ENCODE peak calls at places on chromosomes 2 and 18, in six cellular contexts. One of them, this sample, is unnamed.

GRCh38 chr2:233976690-233977294 is 59.6 kb downstream of the TRPM8 start:
- DNase-seq in neuronal stem cell: peak
- DNase-seq in IMR-90: peak
- DNase-seq in H1: no peak
- DNase-seq in mesenchymal stem cell: peak
- DNase-seq in trophoblast cell: peak
- DNase-seq in this sample: no peak

GRCh38 chr18:55165399-55166125 is 206.3 kb upstream of the CCDC68 start:
- DNase-seq in neuronal stem cell: no peak
- DNase-seq in IMR-90: no peak
- DNase-seq in H1: no peak
- DNase-seq in mesenchymal stem cell: no peak
- DNase-seq in trophoblast cell: no peak
- DNase-seq in this sample: no peak

GRCh38 chr18:3667255-3668137 is 217.5 kb downstream of the TGIF1 start:
- DNase-seq in neuronal stem cell: no peak
- DNase-seq in IMR-90: no peak
- DNase-seq in H1: no peak
- DNase-seq in mesenchymal stem cell: no peak
- DNase-seq in trophoblast cell: no peak
- DNase-seq in this sample: no peak

GRCh38 chr18:69205925-69206324 is 194.8 kb upstream of the DOK6 start:
- DNase-seq in neuronal stem cell: no peak
- DNase-seq in IMR-90: peak
- DNase-seq in H1: no peak
- DNase-seq in mesenchymal stem cell: no peak
- DNase-seq in trophoblast cell: no peak
- DNase-seq in this sample: no peak

GRCh38 chr2:129492528-129492927 is 486.9 kb upstream of the RAB6C start:
- DNase-seq in neuronal stem cell: no peak
- DNase-seq in IMR-90: no peak
- DNase-seq in H1: no peak
- DNase-seq in mesenchymal stem cell: no peak
- DNase-seq in trophoblast cell: no peak
- DNase-seq in this sample: no peak

GRCh38 chr2:133591164-133591563 is 22.9 kb upstream of the NCKAP5 start:
- DNase-seq in neuronal stem cell: no peak
- DNase-seq in IMR-90: no peak
- DNase-seq in H1: no peak
- DNase-seq in mesenchymal stem cell: no peak
- DNase-seq in trophoblast cell: no peak
- DNase-seq in this sample: no peak

GRCh38 chr2:9497017-9497416 is 22.7 kb downstream of the IAH1 start:
- DNase-seq in neuronal stem cell: no peak
- DNase-seq in IMR-90: no peak
- DNase-seq in H1: no peak
- DNase-seq in mesenchymal stem cell: no peak
- DNase-seq in trophoblast cell: peak
- DNase-seq in this sample: no peak

GRCh38 chr2:181178823-181179412 is 198.5 kb downstream of the UBE2E3 start:
- DNase-seq in neuronal stem cell: no peak
- DNase-seq in IMR-90: no peak
- DNase-seq in H1: no peak
- DNase-seq in mesenchymal stem cell: no peak
- DNase-seq in trophoblast cell: peak
- DNase-seq in this sample: peak

GRCh38 chr18:41870817-41871216 is 84.2 kb upstream of the PIK3C3 start:
- DNase-seq in neuronal stem cell: no peak
- DNase-seq in IMR-90: peak
- DNase-seq in H1: no peak
- DNase-seq in mesenchymal stem cell: no peak
- DNase-seq in trophoblast cell: no peak
- DNase-seq in this sample: no peak

GRCh38 chr2:145411493-145411892 is 891.6 kb upstream of the ZEB2 start:
- DNase-seq in neuronal stem cell: no peak
- DNase-seq in IMR-90: no peak
- DNase-seq in H1: no peak
- DNase-seq in mesenchymal stem cell: no peak
- DNase-seq in trophoblast cell: no peak
- DNase-seq in this sample: no peak

GRCh38 chr2:141065042-141065441 is 1065.8 kb downstream of the LRP1B start:
- DNase-seq in neuronal stem cell: no peak
- DNase-seq in IMR-90: no peak
- DNase-seq in H1: no peak
- DNase-seq in mesenchymal stem cell: no peak
- DNase-seq in trophoblast cell: no peak
- DNase-seq in this sample: no peak

GRCh38 chr2:207239754-207240494 is 74.2 kb upstream of the KLF7 start:
- DNase-seq in neuronal stem cell: no peak
- DNase-seq in IMR-90: peak
- DNase-seq in H1: no peak
- DNase-seq in mesenchymal stem cell: peak
- DNase-seq in trophoblast cell: no peak
- DNase-seq in this sample: no peak

GRCh38 chr2:171553858-171554257 is 31.6 kb downstream of the CYBRD1 start:
- DNase-seq in neuronal stem cell: no peak
- DNase-seq in IMR-90: no peak
- DNase-seq in H1: no peak
- DNase-seq in mesenchymal stem cell: no peak
- DNase-seq in trophoblast cell: peak
- DNase-seq in this sample: peak

GRCh38 chr2:127769587-127769986 is 41.4 kb downstream of the WDR33 start:
- DNase-seq in neuronal stem cell: no peak
- DNase-seq in IMR-90: no peak
- DNase-seq in H1: no peak
- DNase-seq in mesenchymal stem cell: no peak
- DNase-seq in trophoblast cell: no peak
- DNase-seq in this sample: no peak

GRCh38 chr2:31813016-31813415 is 197.8 kb downstream of the MEMO1 start:
- DNase-seq in neuronal stem cell: no peak
- DNase-seq in IMR-90: no peak
- DNase-seq in H1: no peak
- DNase-seq in mesenchymal stem cell: no peak
- DNase-seq in trophoblast cell: no peak
- DNase-seq in this sample: no peak

DNA sequence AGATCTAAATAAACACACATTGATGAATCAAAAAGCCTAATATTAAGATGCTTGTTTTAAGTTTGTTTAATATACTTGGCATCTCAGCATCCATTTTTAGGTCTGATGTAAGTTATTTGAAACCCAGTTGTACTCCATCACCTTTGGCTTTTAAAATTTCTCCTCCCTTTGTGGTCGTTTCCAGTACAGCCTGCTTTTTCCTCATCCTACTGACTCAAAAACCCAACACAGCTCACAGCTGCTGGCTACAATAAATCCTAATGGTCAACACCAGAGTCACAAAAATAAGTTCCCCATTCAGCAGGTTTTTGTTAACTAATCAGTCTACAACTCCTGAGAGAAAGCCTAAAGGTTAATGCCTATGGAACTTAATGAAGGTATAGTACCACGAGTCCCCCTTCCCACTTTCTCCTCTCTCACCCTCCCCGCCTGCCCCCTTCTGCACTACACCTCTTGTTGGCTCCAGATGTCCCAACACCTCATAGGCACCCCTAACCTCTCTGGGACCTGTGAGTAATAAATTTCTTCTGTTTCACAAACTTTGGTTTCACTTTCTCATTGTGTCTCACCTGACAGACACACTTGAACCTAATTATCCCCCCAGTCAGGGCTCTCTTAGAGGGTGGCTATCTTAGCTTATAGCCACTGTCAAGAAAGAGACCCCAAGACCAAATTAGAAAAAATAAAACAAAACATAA is 148.6 kb downstream of the GALNT1 start:
- DNase-seq in neuronal stem cell: no peak
- DNase-seq in IMR-90: no peak
- DNase-seq in H1: no peak
- DNase-seq in mesenchymal stem cell: no peak
- DNase-seq in trophoblast cell: no peak
- DNase-seq in this sample: no peak
- H2AFZ ChIP-seq in neuronal stem cell: no peak
- H2AFZ ChIP-seq in IMR-90: no peak
- H2AFZ ChIP-seq in H1: no peak
- H2AFZ ChIP-seq in mesenchymal stem cell: no peak
- H2AFZ ChIP-seq in trophoblast cell: no peak
- H2AFZ ChIP-seq in this sample: no peak

GRCh38 chr2:15861172-15861822 is 79.1 kb upstream of the MYCN start:
- DNase-seq in neuronal stem cell: no peak
- DNase-seq in IMR-90: no peak
- DNase-seq in H1: no peak
- DNase-seq in mesenchymal stem cell: no peak
- DNase-seq in trophoblast cell: no peak
- DNase-seq in this sample: no peak
- H2BK120ac ChIP-seq in neuronal stem cell: no peak
- H2BK120ac ChIP-seq in IMR-90: no peak
- H2BK120ac ChIP-seq in H1: no peak
- H2BK120ac ChIP-seq in mesenchymal stem cell: no peak
- H2BK120ac ChIP-seq in trophoblast cell: no peak
- H2BK120ac ChIP-seq in this sample: no peak

DNA sequence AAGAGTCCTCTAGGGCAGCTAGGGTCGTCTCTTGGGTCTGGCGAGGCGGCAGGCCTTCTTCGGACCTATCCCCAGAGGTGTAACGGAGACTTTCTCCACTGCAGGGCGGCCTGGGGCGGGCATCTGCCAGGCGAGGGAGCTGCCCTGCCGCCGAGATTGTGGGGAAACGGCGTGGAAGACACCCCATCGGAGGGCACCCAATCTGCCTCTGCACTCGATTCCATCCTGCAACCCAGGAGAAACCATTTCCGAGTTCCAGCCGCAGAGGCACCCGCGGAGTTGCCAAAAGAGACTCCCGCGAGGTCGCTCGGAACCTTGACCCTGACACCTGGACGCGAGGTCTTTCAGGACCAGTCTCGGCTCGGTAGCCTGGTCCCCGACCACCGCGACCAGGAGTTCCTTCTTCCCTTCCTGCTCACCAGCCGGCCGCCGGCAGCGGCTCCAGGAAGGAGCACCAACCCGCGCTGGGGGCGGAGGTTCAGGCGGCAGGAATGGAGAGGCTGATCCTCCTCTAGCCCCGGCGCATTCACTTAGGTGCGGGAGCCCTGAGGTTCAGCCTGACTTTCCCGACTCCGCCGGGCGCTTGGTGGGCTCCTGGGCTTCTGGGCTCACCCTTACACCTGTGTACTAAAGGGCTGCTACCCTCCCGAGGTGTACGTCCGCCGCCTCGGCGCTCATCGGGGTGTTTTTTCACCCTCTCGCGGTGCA is 8.2 kb downstream of the SIX2 start:
- DNase-seq in neuronal stem cell: no peak
- DNase-seq in IMR-90: no peak
- DNase-seq in H1: no peak
- DNase-seq in mesenchymal stem cell: peak
- DNase-seq in trophoblast cell: no peak
- DNase-seq in this sample: peak
- H2AFZ ChIP-seq in neuronal stem cell: peak
- H2AFZ ChIP-seq in IMR-90: peak
- H2AFZ ChIP-seq in H1: peak
- H2AFZ ChIP-seq in mesenchymal stem cell: peak
- H2AFZ ChIP-seq in trophoblast cell: peak
- H2AFZ ChIP-seq in this sample: no peak

GRCh38 chr18:36469471-36469870 is 172.0 kb downstream of the FHOD3 start:
- DNase-seq in neuronal stem cell: no peak
- DNase-seq in IMR-90: no peak
- DNase-seq in H1: no peak
- DNase-seq in mesenchymal stem cell: no peak
- DNase-seq in trophoblast cell: peak
- DNase-seq in this sample: no peak
- H2BK120ac ChIP-seq in neuronal stem cell: no peak
- H2BK120ac ChIP-seq in IMR-90: no peak
- H2BK120ac ChIP-seq in H1: no peak
- H2BK120ac ChIP-seq in mesenchymal stem cell: no peak
- H2BK120ac ChIP-seq in trophoblast cell: no peak
- H2BK120ac ChIP-seq in this sample: no peak

GRCh38 chr2:72871880-72872279 is 15.3 kb upstream of the SPR start:
- DNase-seq in neuronal stem cell: no peak
- DNase-seq in IMR-90: no peak
- DNase-seq in H1: no peak
- DNase-seq in mesenchymal stem cell: no peak
- DNase-seq in trophoblast cell: no peak
- DNase-seq in this sample: no peak
- H2AFZ ChIP-seq in neuronal stem cell: no peak
- H2AFZ ChIP-seq in IMR-90: no peak
- H2AFZ ChIP-seq in H1: no peak
- H2AFZ ChIP-seq in mesenchymal stem cell: no peak
- H2AFZ ChIP-seq in trophoblast cell: no peak
- H2AFZ ChIP-seq in this sample: no peak